ENCODE peak calls at places on chromosomes 7 and 10, in five cellular contexts. O is HepG2; B is astrocyte of the spinal cord; I is dorsolateral prefrontal cortex; G is CD8-positive, alpha-beta T cell. Z is an unnamed sample.

GRCh38 chr10:43197834-43198681 is 59.8 kb downstream of the CSGALNACT2 start:
- DNase-seq in O (peak), B (no peak), I (peak), G (no peak), Z (no peak)

GRCh38 chr10:47031251-47031952 is 120.2 kb downstream of the PTPN20 start:
- DNase-seq in O (no peak), B (no peak), I (no peak), G (no peak), Z (no peak)

GRCh38 chr7:135717686-135718085 is 10.3 kb downstream of the SLC13A4 start:
- DNase-seq in O (no peak), B (no peak), I (no peak), G (no peak), Z (no peak)

GRCh38 chr10:48493083-48493871 is 111.6 kb downstream of the ARHGAP22 start:
- DNase-seq in O (no peak), B (no peak), I (no peak), G (no peak), Z (no peak)

GRCh38 chr7:47534322-47535032 is 47.4 kb downstream of the TNS3 start:
- DNase-seq in O (no peak), B (no peak), I (no peak), G (no peak), Z (no peak)

GRCh38 chr7:122803323-122803722 is 82.9 kb downstream of the CADPS2 start:
- DNase-seq in O (peak), B (peak), I (no peak), G (no peak), Z (no peak)

GRCh38 chr10:129766611-129767550 is 197.2 kb downstream of the EBF3 start:
- DNase-seq in O (no peak), B (no peak), I (peak), G (no peak), Z (no peak)

GRCh38 chr10:72567884-72568283 is 58.0 kb downstream of the MICU1 start:
- DNase-seq in O (peak), B (peak), I (no peak), G (no peak), Z (no peak)

GRCh38 chr7:2158331-2159175 is 74.2 kb downstream of the MAD1L1 start:
- DNase-seq in O (no peak), B (no peak), I (peak), G (no peak), Z (no peak)

GRCh38 chr10:91596821-91597396 is 36.0 kb downstream of the PPP1R3C start:
- DNase-seq in O (no peak), B (peak), I (no peak), G (no peak), Z (no peak)

GRCh38 chr10:130745831-130746230 is 565.7 kb downstream of the TCERG1L start:
- DNase-seq in O (no peak), B (no peak), I (no peak), G (no peak), Z (no peak)

GRCh38 chr7:152025937-152026890 is 740 bp downstream of the GALNT11 start:
- DNase-seq in O (no peak), B (no peak), I (no peak), G (no peak), Z (no peak)

GRCh38 chr7:1961776-1962276 is 270.9 kb downstream of the MAD1L1 start:
- DNase-seq in O (no peak), B (peak), I (no peak), G (no peak), Z (peak)

GRCh38 chr7:151800391-151800790 is 76.5 kb downstream of the PRKAG2 start:
- DNase-seq in O (no peak), B (no peak), I (no peak), G (no peak), Z (no peak)

GRCh38 chr10:96511044-96511945 is 2.4 kb downstream of the TLL2 start:
- DNase-seq in O (peak), B (peak), I (no peak), G (no peak), Z (no peak)

GRCh38 chr10:96512997-96513685 is 585 bp downstream of the TLL2 start:
- DNase-seq in O (no peak), B (peak), I (peak), G (no peak), Z (no peak)

GRCh38 chr10:96509017-96509641 is 4.6 kb downstream of the TLL2 start:
- DNase-seq in O (no peak), B (peak), I (no peak), G (no peak), Z (peak)

GRCh38 chr10:96513686-96514551 is at the start of gene TLL2:
- DNase-seq in O (peak), B (peak), I (peak), G (no peak), Z (peak)

GRCh38 chr10:96512524-96512991 is 1.2 kb downstream of the TLL2 start:
- DNase-seq in O (no peak), B (peak), I (peak), G (no peak), Z (no peak)
- H3K4me3 ChIP-seq in O (peak), B (peak), I (peak), G (peak), Z (peak)

GRCh38 chr10:73782749-73783085 is 869 bp downstream of the CHCHD1 start:
- DNase-seq in O (no peak), B (no peak), I (no peak), G (no peak), Z (no peak)

GRCh38 chr10:73786512-73786885 is 1.1 kb downstream of the ZSWIM8 start:
- DNase-seq in O (no peak), B (no peak), I (no peak), G (no peak), Z (no peak)

GRCh38 chr10:73788864-73789658 is 3.7 kb downstream of the ZSWIM8 start:
- DNase-seq in O (no peak), B (no peak), I (no peak), G (no peak), Z (no peak)

GRCh38 chr10:73785221-73785720 is at the start of gene ZSWIM8:
- DNase-seq in O (peak), B (peak), I (peak), G (peak), Z (peak)

DNA sequence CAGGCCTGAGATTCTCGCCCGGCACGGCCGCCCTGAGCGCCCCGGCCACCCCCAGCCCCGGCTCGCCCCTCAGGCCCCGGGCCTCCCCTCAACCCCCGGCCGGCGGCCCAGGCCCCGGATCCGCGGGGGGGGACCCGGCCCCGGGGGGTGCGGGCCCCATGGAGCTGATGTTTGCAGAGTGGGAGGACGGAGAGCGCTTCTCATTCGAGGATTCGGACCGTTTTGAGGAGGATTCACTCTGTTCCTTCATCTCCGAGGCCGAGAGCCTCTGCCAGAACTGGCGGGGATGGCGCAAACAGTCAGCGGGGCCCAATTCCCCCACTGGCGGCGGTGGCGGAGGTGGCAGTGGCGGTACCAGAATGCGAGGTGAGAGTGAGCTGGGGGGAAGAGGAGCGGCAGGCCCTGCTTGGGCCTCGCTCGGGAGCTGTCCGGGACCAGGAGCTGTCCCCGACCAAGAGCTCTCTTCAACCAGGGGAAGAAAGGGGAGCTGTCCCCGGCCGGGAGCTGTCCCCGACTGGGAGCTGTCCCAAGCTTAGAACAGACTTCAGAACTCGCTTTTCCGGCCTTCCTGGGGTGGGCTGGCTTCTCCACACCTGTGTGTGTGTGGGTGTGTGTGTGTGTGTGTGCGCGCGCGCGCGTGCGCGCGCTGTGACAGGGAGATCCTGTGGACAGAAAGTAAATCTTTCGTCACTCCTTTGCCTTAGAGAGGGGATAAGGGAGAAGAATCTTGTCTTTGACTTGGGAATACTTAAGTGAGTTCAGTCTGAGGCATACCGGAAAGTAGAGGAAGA is 510 bp downstream of the ZSWIM8 start:
- DNase-seq in O (no peak), B (peak), I (no peak), G (peak), Z (no peak)
- TF ChIP-seq CTCF in O (no peak), B (no peak), I (no peak), G (no peak), Z (no peak)

GRCh38 chr7:158026636-158027265 is 560.9 kb downstream of the PTPRN2 start:
- DNase-seq in O (no peak), B (no peak), I (no peak), G (no peak), Z (no peak)
- H3K4me3 ChIP-seq in O (no peak), B (no peak), I (no peak), G (no peak), Z (no peak)

GRCh38 chr7:90244909-90245841 is at the start of gene CFAP69:
- DNase-seq in O (peak), B (peak), I (peak), G (peak), Z (no peak)
- TF ChIP-seq CTCF in O (peak), B (peak), I (peak), G (peak), Z (peak)

GRCh38 chr7:128112781-128113221 is 81.6 kb upstream of the LRRC4 start:
- DNase-seq in O (no peak), B (no peak), I (no peak), G (no peak), Z (no peak)
- H3K4me3 ChIP-seq in O (no peak), B (no peak), I (peak), G (peak), Z (no peak)

GRCh38 chr7:20783716-20784310 is 2.9 kb downstream of the SP8 start:
- DNase-seq in O (no peak), B (no peak), I (no peak), G (no peak), Z (no peak)
- TF ChIP-seq CTCF in O (no peak), B (no peak), I (no peak), G (no peak), Z (no peak)

GRCh38 chr10:99659031-99659867 is at the start of gene ENTPD7:
- DNase-seq in O (peak), B (peak), I (peak), G (peak), Z (peak)
- H3K4me3 ChIP-seq in O (peak), B (peak), I (peak), G (peak), Z (peak)

GRCh38 chr10:1090696-1091095 is 34.5 kb downstream of the WDR37 start:
- DNase-seq in O (no peak), B (no peak), I (no peak), G (no peak), Z (no peak)

GRCh38 chr10:1093696-1094095 is 37.5 kb downstream of the WDR37 start:
- DNase-seq in O (no peak), B (no peak), I (no peak), G (no peak), Z (no peak)

GRCh38 chr10:1086787-1087186 is 30.6 kb downstream of the WDR37 start:
- DNase-seq in O (no peak), B (no peak), I (no peak), G (no peak), Z (no peak)

GRCh38 chr10:1085258-1085657 is 29.1 kb downstream of the WDR37 start:
- DNase-seq in O (no peak), B (no peak), I (no peak), G (no peak), Z (no peak)

GRCh38 chr10:1089017-1089689 is 33.0 kb downstream of the WDR37 start:
- DNase-seq in O (no peak), B (no peak), I (no peak), G (no peak), Z (no peak)
- TF ChIP-seq CTCF in O (no peak), B (no peak), I (no peak), G (no peak), Z (no peak)